ENCODE peak calls at places on chromosome 10, in five cellular contexts. I is ascending aorta, R is psoas muscle, M is heart left ventricle, Y is thoracic aorta. Z is an unnamed sample.

GRCh38 chr10:7525314-7526016 is 114.6 kb upstream of the SFMBT2 start:
- DNase-seq in R (no peak), M (no peak), I (peak; percentile 74), Y (no peak), Z (no peak)

GRCh38 chr10:84783386-84783785 is 455.0 kb downstream of the CCSER2 start:
- DNase-seq in M (no peak), Y (no peak), R (no peak), I (no peak), Z (no peak)

GRCh38 chr10:94098916-94099315 is 105.2 kb downstream of the PLCE1 start:
- DNase-seq in M (no peak), Y (no peak), I (no peak), R (no peak), Z (no peak)

GRCh38 chr10:103507235-103508191 is 14.0 kb downstream of the NEURL1 start:
- DNase-seq in R (no peak), M (no peak), Y (no peak), I (no peak), Z (peak; percentile 45)

GRCh38 chr10:98269435-98269912 is 1.5 kb upstream of the LOXL4 start:
- DNase-seq in Y (peak; percentile 86), I (peak; percentile 97), M (peak; percentile 84), R (peak; percentile 95), Z (peak; percentile 95)

GRCh38 chr10:30755474-30755873 is 125.9 kb upstream of the LYZL2 start:
- DNase-seq in I (no peak), Y (no peak), R (no peak), M (no peak), Z (no peak)

GRCh38 chr10:100743626-100744135 is 1.7 kb upstream of the PAX2 start:
- DNase-seq in M (no peak), R (no peak), Y (no peak), I (no peak), Z (peak; percentile 83)

GRCh38 chr10:101850747-101851146 is 7.1 kb upstream of the KCNIP2 start:
- DNase-seq in M (no peak), Y (no peak), I (no peak), R (no peak), Z (no peak)

GRCh38 chr10:20888620-20889337 is 8.3 kb downstream of the NEBL start:
- DNase-seq in I (no peak), R (no peak), Y (no peak), M (no peak), Z (no peak)

GRCh38 chr10:12849351-12850181 is 151.9 kb downstream of the CCDC3 start:
- DNase-seq in I (no peak), Y (no peak), M (no peak), R (no peak), Z (no peak)

GRCh38 chr10:127068485-127068884 is 127.9 kb downstream of the INSYN2A start:
- DNase-seq in I (no peak), R (no peak), M (no peak), Y (no peak), Z (no peak)

GRCh38 chr10:60536529-60537114 is 146.9 kb upstream of the ANK3 start:
- DNase-seq in R (no peak), M (no peak), I (no peak), Y (no peak), Z (no peak)

GRCh38 chr10:109914966-109915365 is 8.3 kb downstream of the XPNPEP1 start:
- DNase-seq in I (no peak), Y (no peak), R (no peak), M (no peak), Z (no peak)

GRCh38 chr10:13708256-13708990 is 121.7 kb downstream of the PRPF18 start:
- DNase-seq in I (no peak), R (no peak), M (no peak), Y (no peak), Z (no peak)

GRCh38 chr10:8183241-8183704 is 128.8 kb downstream of the GATA3 start:
- DNase-seq in I (no peak), R (no peak), M (no peak), Y (no peak), Z (no peak)

GRCh38 chr10:46006219-46006618 is 24.2 kb downstream of the NCOA4 start:
- DNase-seq in R (no peak), Y (no peak), M (no peak), I (no peak), Z (no peak)

GRCh38 chr10:79184141-79184625 is 115.4 kb downstream of the ZMIZ1 start:
- DNase-seq in R (no peak), I (no peak), M (no peak), Y (no peak), Z (peak; percentile 85)

GRCh38 chr10:17742918-17743317 is 9.1 kb upstream of the TMEM236 start:
- DNase-seq in I (peak; percentile 74), Y (no peak), R (peak; percentile 68), M (peak; percentile 70), Z (no peak)

GRCh38 chr10:98458812-98459211 is 12.1 kb upstream of the HPS1 start:
- DNase-seq in Y (no peak), R (no peak), M (no peak), I (no peak), Z (no peak)

GRCh38 chr10:123354521-123354920 is 200.3 kb downstream of the BUB3 start:
- DNase-seq in I (no peak), Y (no peak), M (no peak), R (no peak), Z (no peak)

GRCh38 chr10:72039377-72039776 is 49.0 kb downstream of the SPOCK2 start:
- DNase-seq in Y (no peak), M (no peak), R (no peak), I (no peak), Z (no peak)

GRCh38 chr10:839550-840205 is 91.8 kb downstream of the LARP4B start:
- DNase-seq in M (no peak), I (no peak), Y (no peak), R (no peak), Z (no peak)

GRCh38 chr10:10007972-10008371 is 1009.7 kb upstream of the CELF2 start:
- DNase-seq in M (no peak), I (no peak), Y (no peak), R (no peak), Z (no peak)

GRCh38 chr10:1203216-1203615 is 147.0 kb downstream of the WDR37 start:
- DNase-seq in Y (no peak), I (no peak), M (no peak), R (no peak), Z (peak; percentile 61)

GRCh38 chr10:133071801-133072595 is 15.7 kb upstream of the ADGRA1 start:
- DNase-seq in M (peak; percentile 58), Y (no peak), I (no peak), R (no peak), Z (no peak)

GRCh38 chr10:26081459-26081858 is 135.1 kb upstream of the GAD2 start:
- DNase-seq in Y (no peak), R (no peak), M (no peak), I (no peak), Z (no peak)
- TF ChIP-seq CTCF in Y (no peak), R (no peak), M (no peak), I (no peak), Z (no peak)

DNA sequence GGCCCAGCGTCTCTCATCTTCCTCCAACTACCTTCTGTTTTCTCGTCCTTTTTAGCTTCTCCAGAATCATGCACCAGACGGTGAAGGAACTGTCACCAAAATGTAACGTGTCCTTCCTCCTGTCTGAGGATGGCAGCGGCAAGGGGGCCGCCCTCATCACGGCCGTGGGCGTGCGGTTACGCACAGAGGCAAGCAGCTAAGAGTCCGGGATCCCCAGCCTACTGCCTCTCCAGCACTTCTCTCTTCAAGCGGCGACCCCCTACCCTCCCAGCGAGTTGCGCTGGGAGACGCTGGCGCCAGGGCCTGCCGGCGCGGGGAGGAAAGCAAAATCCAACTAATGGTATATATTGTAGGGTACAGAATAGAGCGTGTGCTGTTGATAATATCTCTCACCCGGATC is 15.8 kb downstream of the TACR2 start:
- DNase-seq in I (no peak), M (peak; percentile 27), Y (no peak), R (peak; percentile 39), Z (no peak)
- H3K27ac ChIP-seq in I (no peak overlapping the region), M (no peak overlapping the region), Y (no peak overlapping the region), R (no peak overlapping the region), Z (no peak overlapping the region)

GRCh38 chr10:111211756-111212155 is 134.9 kb downstream of the ADRA2A start:
- DNase-seq in M (no peak), R (no peak), I (no peak), Y (no peak), Z (no peak)
- TF ChIP-seq CTCF in M (no peak), R (no peak), I (no peak), Y (no peak), Z (no peak)

GRCh38 chr10:129959544-129960492 is 4.3 kb downstream of the EBF3 start:
- DNase-seq in Y (no peak), R (peak; percentile 66), I (peak; percentile 60), M (no peak), Z (no peak)
- H3K27ac ChIP-seq in Y (peak overlapping the region; percentile 20), R (peak overlapping the region; percentile 94), I (no peak overlapping the region), M (peak overlapping the region; percentile 90), Z (no peak overlapping the region)

GRCh38 chr10:118734477-118734876 is 20.3 kb downstream of the CACUL1 start:
- DNase-seq in Y (no peak), M (no peak), R (no peak), I (no peak), Z (no peak)
- TF ChIP-seq CTCF in Y (peak; percentile 10), M (peak; percentile 19), R (no peak), I (no peak), Z (no peak)

GRCh38 chr10:80518807-80519360 is 18.8 kb upstream of the SH2D4B start:
- DNase-seq in Y (no peak), I (no peak), R (peak; percentile 58), M (no peak), Z (peak; percentile 73)
- H3K27ac ChIP-seq in Y (no peak overlapping the region), I (no peak overlapping the region), R (no peak overlapping the region), M (no peak overlapping the region), Z (peak overlapping the region; percentile 26)

GRCh38 chr10:80504158-80504811 is 33.4 kb upstream of the SH2D4B start:
- DNase-seq in R (peak; percentile 39), I (no peak), Y (no peak), M (no peak), Z (no peak)
- TF ChIP-seq CTCF in R (no peak), I (no peak), Y (no peak), M (no peak), Z (no peak)

GRCh38 chr10:62890395-62890794 is 74.2 kb upstream of the EGR2 start:
- DNase-seq in M (no peak), Y (no peak), I (no peak), R (no peak), Z (no peak)
- H3K27ac ChIP-seq in M (no peak overlapping the region), Y (no peak overlapping the region), I (no peak overlapping the region), R (no peak overlapping the region), Z (no peak overlapping the region)

GRCh38 chr10:54415483-54415882 is 385.5 kb downstream of the PCDH15 start:
- DNase-seq in I (no peak), Y (no peak), R (no peak), M (no peak), Z (no peak)
- TF ChIP-seq CTCF in I (no peak), Y (no peak), R (no peak), M (no peak), Z (no peak)

DNA sequence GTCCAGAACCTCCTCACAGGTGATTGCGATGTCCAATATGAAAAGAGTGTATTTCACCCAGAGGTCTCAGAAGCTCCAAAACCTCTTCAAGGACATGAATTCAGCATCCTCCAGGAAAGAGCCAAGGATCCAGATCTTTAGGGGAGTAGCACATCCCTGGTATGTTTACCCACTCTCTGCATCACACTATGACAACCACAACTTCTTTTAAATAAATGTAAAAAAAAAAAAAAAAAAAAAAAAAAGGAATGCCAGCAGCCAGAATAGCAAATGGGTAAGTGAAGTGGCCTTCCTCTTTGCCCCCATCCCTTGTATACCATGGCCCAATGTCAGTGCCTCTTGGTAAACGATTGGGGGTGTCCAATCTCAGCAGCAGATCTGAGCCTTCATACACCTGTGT is 67.3 kb downstream of the SORBS1 start:
- DNase-seq in R (no peak), M (no peak), Y (no peak), I (no peak), Z (no peak)
- H3K27ac ChIP-seq in R (peak overlapping the region; percentile 43), M (no peak overlapping the region), Y (peak overlapping the region; percentile 87), I (peak overlapping the region; percentile 88), Z (no peak overlapping the region)

Z was measured in kidney.